ENCODE peak calls at places on chromosomes 2 and 18, in six cellular contexts. Q is iris pigment epithelial cell, Y is left lobe of liver, D is neuronal stem cell, R is hepatic stellate cell, I is amygdala. M is an unnamed sample.

GRCh38 chr2:43758738-43759137 is 15.1 kb upstream of the DYNC2LI1 start:
- DNase-seq in Q (no peak), Y (no peak), D (no peak), R (no peak), I (no peak), M (no peak)

GRCh38 chr18:78196280-78196679 is 783.3 kb upstream of the SALL3 start:
- DNase-seq in Q (no peak), Y (no peak), D (no peak), R (no peak), I (no peak), M (no peak)

GRCh38 chr2:75994759-75995158 is 284.0 kb upstream of the GCFC2 start:
- DNase-seq in Q (no peak), Y (peak), D (no peak), R (no peak), I (no peak), M (no peak)

GRCh38 chr2:111118455-111119003 is 2.2 kb upstream of the BCL2L11 start:
- DNase-seq in Q (no peak), Y (no peak), D (peak), R (no peak), I (no peak), M (no peak)

GRCh38 chr18:8426401-8426800 is 182.8 kb upstream of the RAB12 start:
- DNase-seq in Q (no peak), Y (no peak), D (no peak), R (no peak), I (no peak), M (no peak)

GRCh38 chr2:55883339-55883738 is 40.2 kb downstream of the EFEMP1 start:
- DNase-seq in Q (peak), Y (no peak), D (no peak), R (no peak), I (no peak), M (no peak)

GRCh38 chr2:196601430-196602306 is 37.8 kb upstream of the CCDC150 start:
- DNase-seq in Q (peak), Y (no peak), D (no peak), R (peak), I (no peak), M (peak)

GRCh38 chr18:3103576-3103975 is 90.6 kb upstream of the LPIN2 start:
- DNase-seq in Q (no peak), Y (no peak), D (no peak), R (no peak), I (no peak), M (no peak)

GRCh38 chr18:31610841-31611240 is 19.2 kb downstream of the TTR start:
- DNase-seq in Q (peak), Y (no peak), D (peak), R (no peak), I (no peak), M (no peak)

GRCh38 chr18:74508821-74509225 is 12.7 kb downstream of the CNDP2 start:
- DNase-seq in Q (no peak), Y (peak), D (no peak), R (no peak), I (no peak), M (no peak)

M was measured in osteocyte.